ENCODE peak calls at places on chromosomes 6 and 20, in four cellular contexts. P is CD8-positive, alpha-beta memory T cell; F is HL-60; G is colonic mucosa. W is an unnamed sample. For H3K27me3, the result is how much of the 10 kb centered on the place peaks cover.

GRCh38 chr20:10861086-10861485 is 187.3 kb upstream of the JAG1 start:
- DNase-seq in P (no peak), F (peak), G (no peak), W (peak)

GRCh38 chr6:157770946-157771345 is 52.1 kb upstream of the SNX9 start:
- DNase-seq in P (no peak), F (no peak), G (no peak), W (no peak)

GRCh38 chr6:43268348-43268685 is 25.0 kb downstream of the TTBK1 start:
- DNase-seq in P (no peak), F (no peak), G (no peak), W (no peak)

GRCh38 chr20:16714765-16715164 is 15.1 kb upstream of the SNRPB2 start:
- DNase-seq in P (no peak), F (no peak), G (no peak), W (no peak)

GRCh38 chr6:115768469-115768868 is 292.2 kb downstream of the FRK start:
- DNase-seq in P (no peak), F (no peak), G (no peak), W (no peak)

GRCh38 chr6:21754891-21755290 is 161.3 kb downstream of the SOX4 start:
- DNase-seq in P (no peak), F (no peak), G (no peak), W (peak)

GRCh38 chr6:161437851-161438250 is 164.0 kb upstream of the AGPAT4 start:
- DNase-seq in P (no peak), F (no peak), G (no peak), W (no peak)

GRCh38 chr20:36398515-36398914 is 92.4 kb downstream of the DLGAP4 start:
- DNase-seq in P (no peak), F (no peak), G (no peak), W (no peak)

GRCh38 chr20:44430270-44431065 is 45.2 kb upstream of the TTPAL start:
- DNase-seq in P (no peak), F (no peak), G (no peak), W (no peak)

GRCh38 chr6:95693108-95693507 is 115.8 kb downstream of the MANEA start:
- DNase-seq in P (no peak), F (no peak), G (no peak), W (no peak)

GRCh38 chr6:113352029-113352801 is 504.9 kb upstream of the MARCKS start:
- DNase-seq in P (no peak), F (no peak), G (peak), W (peak)

GRCh38 chr6:160437153-160437552 is 89.0 kb downstream of the SLC22A3 start:
- DNase-seq in P (no peak), F (no peak), G (no peak), W (no peak)

GRCh38 chr6:92371211-92371610 is 1048.1 kb downstream of the EPHA7 start:
- DNase-seq in P (no peak), F (no peak), G (no peak), W (no peak)

GRCh38 chr6:151025076-151025475 is 159.6 kb downstream of the MTHFD1L start:
- DNase-seq in P (no peak), F (no peak), G (no peak), W (no peak)

GRCh38 chr6:30814137-30815084 is 69.9 kb upstream of the DDR1 start:
- DNase-seq in P (no peak), F (peak), G (no peak), W (no peak)

GRCh38 chr20:51064160-51064559 is 41.3 kb upstream of the KCNG1 start:
- DNase-seq in P (no peak), F (no peak), G (no peak), W (no peak)

GRCh38 chr20:11777861-11778570 is 139.7 kb upstream of the BTBD3 start:
- DNase-seq in P (no peak), F (no peak), G (no peak), W (peak)

GRCh38 chr6:161406633-161407032 is 132.8 kb upstream of the AGPAT4 start:
- DNase-seq in P (no peak), F (no peak), G (no peak), W (peak)

GRCh38 chr6:163872335-163872734 is 457.8 kb downstream of the QKI start:
- DNase-seq in P (no peak), F (no peak), G (no peak), W (peak)

GRCh38 chr20:1491891-1492642 is 847 bp upstream of the SIRPB2 start:
- DNase-seq in P (no peak), F (peak), G (no peak), W (no peak)

DNA sequence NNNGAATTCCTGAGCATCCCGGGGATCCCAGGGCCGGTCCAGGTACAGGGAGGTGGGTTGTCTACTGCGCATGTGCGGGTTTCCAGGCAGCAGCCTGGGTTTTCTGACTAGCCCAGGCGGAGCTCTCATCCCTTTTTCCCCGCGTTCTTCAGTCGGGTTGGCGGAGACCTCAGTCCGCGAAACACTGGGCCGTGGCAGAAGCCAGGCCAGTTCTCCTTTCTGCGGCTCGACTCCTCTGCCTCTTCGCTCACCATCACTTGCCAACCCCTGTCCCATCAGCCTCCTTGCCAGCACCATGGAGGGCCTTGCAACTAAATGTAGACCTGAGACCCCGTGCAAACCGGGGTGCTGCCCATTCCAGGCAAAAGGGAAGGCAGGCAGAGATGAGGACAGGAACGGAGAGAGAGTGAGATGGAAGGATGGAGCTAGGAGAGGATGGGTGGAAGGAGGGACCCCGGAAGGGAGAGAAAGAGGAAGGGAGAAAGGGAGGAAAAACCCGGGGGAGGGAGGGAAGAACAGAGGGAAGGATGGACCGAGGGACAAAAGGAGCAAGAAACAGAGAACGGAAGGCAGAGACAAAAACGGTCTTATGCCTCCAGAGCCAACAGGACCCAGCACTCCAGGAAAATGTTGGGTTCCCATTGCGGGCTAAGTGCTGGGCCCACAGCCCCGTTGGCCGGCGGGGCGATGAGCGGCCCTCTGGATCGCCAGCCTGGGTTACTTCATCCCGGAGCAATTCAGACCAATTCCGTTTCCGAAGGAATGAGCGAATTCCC is 445.4 kb upstream of the DEFB115 start:
- DNase-seq in P (no peak), F (peak), G (peak), W (no peak)
- H3K4me3 ChIP-seq in P (peak), F (peak), G (no peak), W (peak)

DNA sequence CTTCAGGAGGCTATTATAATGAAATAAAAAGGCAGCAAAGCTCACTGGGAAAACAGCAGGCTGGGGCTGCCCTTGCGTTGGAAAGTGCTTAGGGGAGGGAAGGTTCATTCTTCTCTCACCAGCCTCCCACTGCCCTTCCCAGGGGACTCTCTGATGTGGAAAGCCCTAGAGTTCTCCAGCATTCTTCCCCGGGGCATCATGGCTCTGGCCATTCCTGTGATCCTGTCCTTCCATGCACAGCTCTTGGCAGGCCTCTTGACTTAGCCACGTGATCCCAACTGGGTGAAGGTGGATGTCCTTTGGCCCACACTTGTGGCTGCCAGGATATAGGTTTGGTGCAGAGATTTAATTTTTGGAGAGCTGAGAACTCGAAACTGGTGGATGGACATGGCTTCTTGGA is 58.0 kb upstream of the ZNF831 start:
- DNase-seq in P (no peak), F (no peak), G (no peak), W (no peak)
- H3K27me3 ChIP-seq in P (under half), F (under half), G (under half), W (under half)

DNA sequence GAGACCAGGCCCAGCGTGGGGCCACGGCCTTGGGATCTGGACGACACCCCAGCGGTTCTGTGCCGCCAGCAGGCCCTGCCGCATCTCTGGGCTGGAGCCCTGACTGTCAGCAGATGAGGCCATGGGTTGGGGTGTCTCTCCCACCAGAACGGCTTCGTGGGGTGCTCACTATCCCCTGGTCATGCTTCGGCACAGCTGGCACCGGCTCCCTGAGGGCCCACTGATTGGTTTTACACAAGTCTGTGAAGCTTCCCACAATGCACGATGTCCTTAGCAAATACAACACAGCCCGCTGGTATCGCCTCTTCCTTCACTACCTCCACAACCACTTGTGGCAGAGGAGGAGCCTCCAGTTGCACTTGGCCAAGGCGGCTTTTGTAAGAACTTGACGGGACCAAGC is 94.3 kb downstream of the THBS2 start:
- DNase-seq in P (no peak), F (no peak), G (no peak), W (no peak)
- H3K27ac ChIP-seq in P (no peak), F (no peak), G (no peak), W (no peak)

DNA sequence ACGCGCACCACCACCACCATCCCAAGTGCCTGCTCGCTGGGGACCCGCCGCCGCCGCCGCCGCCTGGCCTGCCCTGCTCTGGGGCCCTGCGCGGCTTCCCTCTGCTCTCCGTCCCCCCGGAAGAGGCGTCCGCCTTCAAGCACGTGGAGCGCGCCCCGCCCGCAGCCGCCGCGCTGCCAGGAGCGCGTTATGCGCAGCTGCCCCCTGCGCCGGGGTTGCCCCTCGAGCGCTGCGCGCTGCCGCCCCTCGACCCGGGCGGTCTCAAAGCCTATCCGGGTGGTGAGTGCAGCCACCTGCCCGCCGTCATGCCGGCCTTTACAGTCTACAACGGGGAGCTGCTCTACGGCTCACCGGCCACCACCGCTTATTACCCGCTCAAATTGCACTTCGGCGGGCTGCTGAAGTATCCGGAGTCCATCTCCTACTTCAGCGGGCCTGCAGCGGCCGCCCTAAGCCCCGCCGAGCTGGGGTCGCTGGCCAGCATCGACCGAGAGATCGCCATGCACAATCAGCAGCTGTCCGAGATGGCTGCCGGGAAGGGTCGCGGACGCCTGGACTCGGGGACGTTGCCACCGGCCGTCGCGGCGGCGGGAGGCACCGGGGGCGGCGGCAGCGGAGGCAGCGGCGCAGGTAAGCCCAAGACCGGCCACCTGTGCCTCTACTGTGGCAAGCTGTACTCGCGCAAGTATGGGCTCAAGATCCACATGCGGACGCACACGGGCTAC is 7.2 kb downstream of the PRDM13 start:
- DNase-seq in P (no peak), F (peak), G (no peak), W (no peak)
- H3K4me3 ChIP-seq in P (peak), F (peak), G (peak), W (peak)

DNA sequence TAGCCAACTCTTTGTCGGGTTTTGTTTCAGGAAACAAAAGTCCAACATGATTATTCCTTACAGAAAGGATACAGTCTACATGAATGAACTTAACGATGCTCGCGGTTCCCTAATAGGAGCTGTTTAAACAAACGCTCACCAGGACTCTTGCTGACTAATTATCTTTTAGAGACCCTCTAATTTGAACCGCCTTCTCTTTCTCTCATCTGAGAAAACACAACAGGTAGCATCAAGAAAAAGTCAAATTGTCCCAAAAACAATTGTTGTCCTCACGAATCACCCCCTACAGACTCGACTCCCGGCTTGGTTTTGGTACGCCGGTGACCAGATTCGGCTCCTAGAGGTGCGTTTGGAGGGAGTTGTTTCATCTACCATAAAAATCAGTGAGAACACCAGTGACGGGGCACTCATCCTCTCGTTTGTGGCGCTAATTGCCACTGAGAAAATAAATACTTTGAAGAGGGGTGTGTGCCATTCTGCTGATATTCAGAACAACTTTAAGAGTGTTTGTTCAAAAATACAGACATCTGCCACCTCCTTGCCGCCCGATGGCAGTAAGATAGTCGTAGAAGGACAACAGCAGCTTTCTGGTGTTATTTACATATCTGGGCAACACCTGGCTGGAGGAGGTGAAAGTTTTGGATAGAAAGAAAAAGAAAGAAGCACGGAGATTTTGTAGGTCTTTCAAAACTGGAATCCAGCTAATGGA is 1.1 kb upstream of the SIM1 start:
- DNase-seq in P (no peak), F (no peak), G (no peak), W (no peak)
- H3K27me3 ChIP-seq in P (half or more), F (half or more), G (half or more), W (half or more)

GRCh38 chr6:36580184-36580526 is 14.0 kb upstream of the SRSF3 start:
- DNase-seq in P (no peak), F (no peak), G (no peak), W (no peak)
- H3K27ac ChIP-seq in P (no peak), F (peak), G (peak), W (peak)

GRCh38 chr6:159220093-159220492 is 50.9 kb downstream of the FNDC1 start:
- DNase-seq in P (no peak), F (no peak), G (no peak), W (no peak)
- H3K4me3 ChIP-seq in P (no peak), F (no peak), G (no peak), W (no peak)

GRCh38 chr6:156577749-156578148 is 199.4 kb upstream of the ARID1B start:
- DNase-seq in P (no peak), F (no peak), G (no peak), W (no peak)
- H3K27me3 ChIP-seq in P (under half), F (under half), G (under half), W (under half)

DNA sequence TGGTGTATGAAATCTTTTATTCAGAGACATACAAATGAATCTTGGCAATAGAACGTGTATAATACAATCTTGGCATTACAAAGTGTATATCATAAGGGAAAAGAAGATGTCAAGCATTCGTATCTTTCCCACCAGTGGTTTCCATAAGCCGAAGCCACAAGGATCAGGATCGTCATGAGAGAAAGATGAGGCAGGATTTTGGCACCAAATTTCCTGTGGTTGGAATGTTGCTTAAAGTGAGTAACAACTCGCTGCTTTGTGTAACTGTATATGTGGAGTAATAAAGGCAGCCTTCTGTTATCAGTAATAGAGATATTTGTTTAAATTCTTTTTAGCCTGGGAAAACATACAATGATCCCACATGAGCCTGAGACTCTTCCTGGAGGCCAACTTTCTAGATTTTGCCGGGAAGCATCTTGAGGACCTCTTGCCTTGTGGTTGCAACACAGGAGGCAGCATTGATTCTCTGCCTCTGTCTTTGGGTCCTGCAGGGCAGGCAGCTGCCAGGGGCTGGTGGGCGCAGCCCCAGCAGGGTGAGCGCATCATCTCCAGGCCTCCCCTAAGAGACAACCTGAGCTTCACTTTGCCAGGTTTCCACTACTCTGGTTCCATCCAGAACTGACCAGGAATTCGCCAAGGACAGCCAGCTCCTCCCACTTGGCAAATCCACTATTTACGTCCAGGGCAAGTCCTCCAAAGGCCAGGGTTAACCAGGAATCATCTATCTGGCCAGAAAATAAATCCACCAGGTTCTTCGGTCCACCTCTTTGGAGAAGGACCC is 230.9 kb upstream of the SULF2 start:
- DNase-seq in P (no peak), F (no peak), G (no peak), W (peak)
- H3K27ac ChIP-seq in P (no peak), F (no peak), G (no peak), W (peak)

GRCh38 chr6:170088349-170088951 is 202.4 kb downstream of the DLL1 start:
- DNase-seq in P (peak), F (peak), G (no peak), W (no peak)
- H3K4me3 ChIP-seq in P (peak), F (peak), G (no peak), W (no peak)